ENCODE peak calls at places on chromosomes 7 and 10, in four cellular contexts. V is GM23338, Y is lower lobe of right lung, L is IMR-90. N is an unnamed sample. For H3K36me3, the result is how much of the 10 kb centered on the place peaks cover.

GRCh38 chr7:50939026-50939425 is 156.3 kb upstream of the GRB10 start:
- DNase-seq in V (no peak), L (peak), Y (no peak), N (no peak)

GRCh38 chr7:33100770-33101169 is 8.4 kb downstream of the RP9 start:
- DNase-seq in V (no peak), Y (no peak), L (no peak), N (no peak)

GRCh38 chr10:96339956-96340904 is 18.6 kb downstream of the OPALIN start:
- DNase-seq in L (peak), Y (peak), V (peak), N (no peak)

GRCh38 chr10:114306116-114306973 is 67.3 kb downstream of the VWA2 start:
- DNase-seq in Y (no peak), L (peak), V (no peak), N (no peak)

GRCh38 chr7:155879592-155879991 is 67.3 kb upstream of the SHH start:
- DNase-seq in L (no peak), V (no peak), Y (no peak), N (no peak)

GRCh38 chr10:86393858-86394472 is 27.4 kb upstream of the GRID1 start:
- DNase-seq in Y (no peak), V (no peak), L (no peak), N (no peak)

GRCh38 chr10:113705344-113705878 is 25.7 kb downstream of the CASP7 start:
- DNase-seq in Y (no peak), V (no peak), L (no peak), N (no peak)

GRCh38 chr7:116588225-116588624 is 63.4 kb downstream of the CAV1 start:
- DNase-seq in Y (no peak), V (peak), L (peak), N (no peak)

GRCh38 chr7:132742152-132742551 is 165.9 kb upstream of the PLXNA4 start:
- DNase-seq in Y (peak), L (peak), V (no peak), N (no peak)

GRCh38 chr10:126902157-126902556 is 3.1 kb upstream of the DOCK1 start:
- DNase-seq in Y (no peak), L (peak), V (no peak), N (no peak)

GRCh38 chr7:1271656-1272055 is 39.0 kb downstream of the UNCX start:
- DNase-seq in V (no peak), Y (peak), L (no peak), N (no peak)

GRCh38 chr7:1411414-1411813 is 47.9 kb downstream of the MICALL2 start:
- DNase-seq in L (no peak), V (no peak), Y (no peak), N (no peak)

GRCh38 chr7:110784749-110785148 is 306.2 kb upstream of the LRRN3 start:
- DNase-seq in Y (no peak), V (no peak), L (no peak), N (no peak)

GRCh38 chr7:916291-916941 is 38.1 kb downstream of the ADAP1 start:
- DNase-seq in L (no peak), Y (peak), V (no peak), N (no peak)

GRCh38 chr10:18400911-18401260 is 250.5 kb downstream of the NSUN6 start:
- DNase-seq in V (peak), Y (no peak), L (no peak), N (no peak)

GRCh38 chr10:69004821-69005220 is 16.2 kb downstream of the KIFBP start:
- DNase-seq in Y (no peak), L (peak), V (peak), N (no peak)

GRCh38 chr7:25068814-25069213 is 56.2 kb downstream of the CYCS start:
- DNase-seq in L (no peak), V (no peak), Y (no peak), N (peak)

GRCh38 chr10:66881814-66882213 is 44.0 kb upstream of the LRRTM3 start:
- DNase-seq in V (no peak), Y (no peak), L (no peak), N (no peak)

GRCh38 chr7:7491044-7491443 is 44.6 kb downstream of the COL28A1 start:
- DNase-seq in L (peak), V (no peak), Y (no peak), N (no peak)

GRCh38 chr10:85926136-85926535 is 440.5 kb downstream of the GRID1 start:
- DNase-seq in L (no peak), Y (no peak), V (no peak), N (peak)

GRCh38 chr7:98418271-98418635 is 17.4 kb upstream of the BAIAP2L1 start:
- DNase-seq in L (peak), V (no peak), Y (no peak), N (no peak)

GRCh38 chr7:94061316-94061715 is 57.2 kb upstream of the BET1 start:
- DNase-seq in V (no peak), L (no peak), Y (no peak), N (no peak)

GRCh38 chr7:129282865-129283264 is 58.0 kb downstream of the AHCYL2 start:
- DNase-seq in L (no peak), V (peak), Y (no peak), N (no peak)

GRCh38 chr10:14823966-14824365 is 13.9 kb downstream of the CDNF start:
- DNase-seq in L (no peak), Y (no peak), V (no peak), N (no peak)

GRCh38 chr10:68142761-68143160 is 33.5 kb downstream of the MYPN start:
- DNase-seq in Y (no peak), V (no peak), L (no peak), N (no peak)

GRCh38 chr10:30185916-30186315 is 126.5 kb upstream of the JCAD start:
- DNase-seq in V (no peak), Y (no peak), L (peak), N (no peak)

GRCh38 chr10:103429647-103430046 is 22.5 kb downstream of the CALHM2 start:
- DNase-seq in L (no peak), V (no peak), Y (no peak), N (no peak)

GRCh38 chr10:103431902-103432301 is 20.3 kb downstream of the CALHM2 start:
- DNase-seq in V (no peak), L (peak), Y (no peak), N (no peak)

GRCh38 chr10:103428989-103429643 is 23.1 kb downstream of the CALHM2 start:
- DNase-seq in Y (no peak), V (no peak), L (no peak), N (no peak)

GRCh38 chr10:103439776-103440175 is 12.4 kb downstream of the CALHM2 start:
- DNase-seq in Y (no peak), L (no peak), V (no peak), N (no peak)

DNA sequence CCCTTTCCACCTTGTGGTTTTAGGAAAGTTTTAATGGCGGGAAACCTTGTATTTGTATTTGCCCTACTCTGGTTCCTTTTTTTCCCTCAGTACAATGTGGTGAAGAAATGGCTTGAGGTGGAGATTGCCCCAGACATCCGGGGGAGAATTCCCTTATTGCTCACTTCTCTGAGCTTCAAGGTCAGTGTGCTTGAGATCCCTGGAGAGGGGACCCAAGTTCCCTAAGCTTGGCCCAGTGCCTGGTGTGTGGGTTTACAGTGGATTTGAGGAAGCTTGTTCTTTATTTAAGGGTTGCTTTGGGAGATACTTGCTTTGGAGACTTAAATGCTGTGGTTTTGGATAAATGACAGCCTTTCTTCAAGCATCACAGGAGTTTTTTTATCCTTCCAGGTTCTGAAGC is 18.3 kb downstream of the CALHM2 start:
- DNase-seq in Y (peak), V (no peak), L (no peak), N (no peak)
- H3K36me3 ChIP-seq in Y (half or more), V (half or more), L (half or more), N (half or more)

DNA sequence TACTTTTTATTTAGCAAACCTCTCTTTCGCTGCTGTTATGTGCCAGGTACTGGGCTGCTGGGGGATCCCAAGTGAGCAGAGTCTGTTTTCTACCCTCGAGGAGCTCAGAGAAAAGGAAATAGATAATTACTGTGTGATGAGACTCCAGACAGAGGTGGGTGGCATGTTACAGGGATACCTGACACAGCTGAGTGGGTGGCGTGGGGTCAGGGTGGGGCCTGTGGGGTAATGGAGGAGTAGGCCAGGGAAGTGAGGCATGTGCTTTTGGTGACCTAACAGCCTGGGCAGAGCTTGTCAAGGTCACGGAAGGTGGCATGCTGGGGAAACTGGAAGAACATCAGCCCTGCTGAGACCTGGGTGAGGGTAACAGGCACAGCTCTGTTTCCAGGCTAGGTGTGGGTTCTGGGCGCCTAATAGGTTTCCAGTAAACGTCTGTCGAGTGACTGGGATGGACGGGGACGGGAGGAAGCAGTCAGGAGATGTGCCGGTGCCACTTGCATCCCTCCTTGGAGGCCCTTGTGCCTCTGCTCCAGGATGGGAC is 36.5 kb upstream of the MMD2 start:
- DNase-seq in Y (no peak), L (no peak), V (no peak), N (no peak)
- H3K36me3 ChIP-seq in Y (half or more), L (half or more), V (under half), N (half or more)

DNA sequence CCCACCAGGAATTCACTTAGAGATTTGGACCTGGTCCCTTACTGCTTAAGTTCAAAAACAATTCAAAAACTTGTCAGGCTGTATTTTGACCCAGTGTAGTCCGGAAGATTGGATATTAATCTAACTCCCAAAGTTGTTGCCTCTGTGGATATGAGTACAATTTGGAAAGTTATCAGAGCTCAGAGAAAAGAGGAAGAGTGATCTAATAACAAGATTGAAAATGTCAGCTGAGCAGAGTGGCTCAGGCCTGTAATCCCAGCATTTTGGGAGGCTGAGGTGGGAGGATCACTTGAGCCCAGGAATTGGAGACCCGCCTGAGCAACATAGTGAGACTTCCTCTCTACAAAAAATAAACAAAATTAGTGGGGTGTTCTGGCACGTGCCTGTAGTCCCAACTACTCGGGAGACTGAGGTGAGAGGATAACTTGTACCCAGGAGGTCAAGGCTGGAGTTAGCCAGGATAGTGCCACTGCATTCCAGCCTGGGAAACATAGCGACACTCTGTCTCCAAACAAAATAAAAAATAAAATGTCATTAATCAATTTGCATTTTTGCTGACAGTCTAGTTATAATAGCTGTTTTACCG is 3.2 kb upstream of the ASCC1 start:
- DNase-seq in L (no peak), Y (no peak), V (no peak), N (no peak)
- H3K36me3 ChIP-seq in L (under half), Y (under half), V (under half), N (under half)

GRCh38 chr7:80937336-80937735 is 18.5 kb upstream of the SEMA3C start:
- DNase-seq in V (no peak), L (no peak), Y (no peak), N (no peak)

GRCh38 chr7:80940539-80941205 is 21.8 kb upstream of the SEMA3C start:
- DNase-seq in V (no peak), Y (no peak), L (peak), N (no peak)

GRCh38 chr7:80941206-80941758 is 22.4 kb upstream of the SEMA3C start:
- DNase-seq in Y (no peak), L (peak), V (no peak), N (no peak)

GRCh38 chr7:80934286-80934685 is 15.4 kb upstream of the SEMA3C start:
- DNase-seq in L (peak), Y (no peak), V (no peak), N (no peak)

DNA sequence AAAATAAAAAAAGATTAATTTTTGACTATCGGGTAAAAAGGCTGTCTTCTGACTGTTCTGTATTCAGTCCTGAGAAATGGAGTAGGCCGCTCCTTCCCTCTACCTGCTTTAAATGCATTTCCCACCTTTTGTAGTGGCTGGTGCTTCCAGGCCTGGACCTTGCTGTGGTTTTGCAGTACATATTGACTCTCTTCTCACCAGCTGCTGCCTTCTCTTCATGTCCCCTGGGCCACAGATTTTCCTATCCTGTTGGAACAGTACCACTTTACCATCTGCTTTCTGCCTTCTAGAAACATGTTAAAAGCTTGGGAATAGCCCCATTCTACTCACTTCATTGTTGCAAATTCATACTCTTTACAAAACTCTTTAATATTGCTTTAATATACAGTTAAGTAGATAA is 17.1 kb upstream of the SEMA3C start:
- DNase-seq in Y (no peak), L (no peak), V (no peak), N (no peak)
- H3K36me3 ChIP-seq in Y (under half), L (under half), V (under half), N (under half)

GRCh38 chr7:135599471-135599870 is 41.8 kb downstream of the NUP205 start:
- DNase-seq in V (no peak), Y (no peak), L (no peak), N (no peak)

GRCh38 chr7:135597181-135597925 is 39.6 kb downstream of the NUP205 start:
- DNase-seq in L (peak), V (no peak), Y (no peak), N (no peak)

GRCh38 chr7:135602304-135602703 is 44.6 kb downstream of the NUP205 start:
- DNase-seq in L (peak), V (no peak), Y (no peak), N (no peak)

GRCh38 chr7:135597926-135598305 is 40.2 kb downstream of the NUP205 start:
- DNase-seq in Y (no peak), L (no peak), V (no peak), N (no peak)

DNA sequence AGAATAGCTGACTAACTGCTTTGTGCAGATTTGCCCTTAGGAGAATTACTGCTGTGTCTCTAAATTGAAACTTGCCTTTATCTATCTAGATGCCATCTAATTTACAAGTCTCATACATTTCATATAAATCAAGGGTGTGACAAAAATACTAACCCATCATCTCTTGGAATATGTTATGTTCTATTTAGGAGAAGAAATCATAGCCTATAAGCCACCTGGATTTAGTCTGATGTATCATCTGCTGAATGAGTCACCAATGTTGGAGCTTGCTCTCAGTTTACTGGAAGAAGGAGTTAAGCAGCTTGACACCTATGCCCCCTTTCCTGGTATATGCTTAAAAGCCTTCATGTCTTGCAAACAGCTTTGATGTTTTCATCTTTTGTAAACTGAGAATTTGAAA is 43.5 kb downstream of the NUP205 start:
- DNase-seq in V (no peak), L (peak), Y (no peak), N (no peak)
- H3K36me3 ChIP-seq in V (half or more), L (under half), Y (half or more), N (half or more)

DNA sequence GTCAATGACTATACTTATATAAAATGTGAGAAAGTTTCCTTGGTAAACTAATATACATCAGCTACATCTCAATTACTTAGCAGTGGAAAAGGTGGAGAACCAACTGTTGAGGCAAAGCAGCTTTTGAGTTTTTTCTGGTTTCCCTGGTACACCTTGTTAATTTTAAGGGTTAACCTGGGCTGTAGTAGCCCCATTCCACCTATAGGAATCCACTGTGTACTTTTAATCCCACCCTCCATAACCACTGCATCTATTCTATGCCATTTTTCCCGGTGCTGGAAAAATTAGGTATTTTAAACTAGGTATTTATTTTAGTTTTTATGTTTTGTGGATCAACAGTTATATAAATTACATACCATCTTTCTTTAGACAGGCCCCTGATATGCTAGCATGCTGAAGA is 42.4 kb downstream of the NRBF2 start:
- DNase-seq in L (no peak), Y (no peak), V (no peak), N (no peak)
- H3K36me3 ChIP-seq in L (under half), Y (half or more), V (half or more), N (under half)

GRCh38 chr10:59971915-59972314 is 65.6 kb upstream of the CCDC6 start:
- DNase-seq in L (no peak), Y (no peak), V (no peak), N (no peak)

GRCh38 chr10:59965899-59966650 is 59.7 kb upstream of the CCDC6 start:
- DNase-seq in Y (no peak), L (no peak), V (no peak), N (no peak)

GRCh38 chr10:59968705-59969104 is 62.3 kb upstream of the CCDC6 start:
- DNase-seq in V (no peak), Y (no peak), L (no peak), N (no peak)

GRCh38 chr10:59967079-59967478 is 60.7 kb upstream of the CCDC6 start:
- DNase-seq in Y (no peak), V (peak), L (no peak), N (no peak)

GRCh38 chr10:59970396-59971368 is 64.3 kb upstream of the CCDC6 start:
- DNase-seq in Y (no peak), L (no peak), V (peak), N (no peak)
- H3K36me3 ChIP-seq in Y (under half), L (under half), V (under half), N (under half)

DNA sequence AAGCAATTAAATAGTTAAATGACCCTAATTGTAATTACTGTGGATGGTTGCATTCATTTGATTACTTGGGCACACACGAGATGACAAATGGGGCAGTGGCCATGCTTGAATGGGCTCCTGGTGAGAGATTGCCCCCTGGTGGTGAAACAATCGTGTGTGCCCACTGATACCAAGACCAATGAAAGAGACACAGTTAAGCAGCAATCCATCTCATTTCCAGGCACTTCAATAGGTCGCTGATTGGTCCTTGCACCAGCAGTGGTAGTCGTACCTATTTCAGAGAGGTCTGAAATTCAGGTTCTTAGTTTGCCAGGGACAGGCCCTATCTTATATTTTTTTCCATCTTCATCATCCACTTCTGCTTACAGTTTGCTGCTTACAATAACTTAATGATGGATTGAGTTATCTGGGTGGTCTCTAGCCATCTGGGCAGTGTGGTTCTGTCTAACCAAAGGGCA is 8.3 kb downstream of the PCBD1 start:
- DNase-seq in V (peak), L (peak), Y (peak), N (peak)
- H3K36me3 ChIP-seq in V (under half), L (under half), Y (half or more), N (under half)

GRCh38 chr10:244227-244626 is 109.0 kb downstream of the ZMYND11 start:
- DNase-seq in Y (no peak), L (no peak), V (no peak), N (no peak)

GRCh38 chr10:247480-247879 is 112.2 kb downstream of the ZMYND11 start:
- DNase-seq in Y (no peak), V (no peak), L (no peak), N (no peak)

GRCh38 chr10:246431-246830 is 111.2 kb downstream of the ZMYND11 start:
- DNase-seq in V (no peak), Y (no peak), L (no peak), N (no peak)

GRCh38 chr10:251982-252582 is 116.8 kb downstream of the ZMYND11 start:
- DNase-seq in Y (no peak), L (no peak), V (no peak), N (no peak)

GRCh38 chr10:248307-248706 is 113.1 kb downstream of the ZMYND11 start:
- DNase-seq in L (no peak), Y (no peak), V (no peak), N (no peak)
- H3K36me3 ChIP-seq in L (under half), Y (half or more), V (under half), N (half or more)

GRCh38 chr7:141280100-141280499 is 206.2 kb downstream of the TMEM178B start:
- DNase-seq in V (no peak), L (no peak), Y (no peak), N (no peak)

GRCh38 chr7:141271451-141271850 is 197.6 kb downstream of the TMEM178B start:
- DNase-seq in V (no peak), L (no peak), Y (no peak), N (no peak)

GRCh38 chr7:141272417-141272816 is 198.6 kb downstream of the TMEM178B start:
- DNase-seq in V (peak), Y (no peak), L (no peak), N (no peak)

GRCh38 chr7:141275350-141275749 is 201.5 kb downstream of the TMEM178B start:
- DNase-seq in V (peak), L (no peak), Y (no peak), N (no peak)

GRCh38 chr7:141276031-141276430 is 202.2 kb downstream of the TMEM178B start:
- DNase-seq in Y (no peak), V (no peak), L (no peak), N (no peak)
- H3K36me3 ChIP-seq in Y (under half), V (under half), L (under half), N (under half)